ENCODE peak calls at places on chromosome 17, in six cellular contexts. One of them, this sample, is unnamed.

GRCh38 chr17:1312261-1312870 is 32.9 kb downstream of the TRARG1 start:
- DNase-seq in HT1080: no peak
- DNase-seq in NCI-H460: no peak
- DNase-seq in EL: no peak
- DNase-seq in HTR-8/SVneo: no peak
- DNase-seq in T-helper 1 cell: peak
- DNase-seq in this sample: no peak

GRCh38 chr17:16483021-16483645 is 8.9 kb downstream of the LRRC75A start:
- DNase-seq in HT1080: no peak
- DNase-seq in NCI-H460: no peak
- DNase-seq in EL: no peak
- DNase-seq in HTR-8/SVneo: no peak
- DNase-seq in T-helper 1 cell: no peak
- DNase-seq in this sample: no peak

GRCh38 chr17:44241104-44241503 is 21.6 kb upstream of the UBTF start:
- DNase-seq in HT1080: no peak
- DNase-seq in NCI-H460: no peak
- DNase-seq in EL: no peak
- DNase-seq in HTR-8/SVneo: no peak
- DNase-seq in T-helper 1 cell: no peak
- DNase-seq in this sample: no peak

GRCh38 chr17:35214631-35215273 is 20.6 kb upstream of the SLC35G3 start:
- DNase-seq in HT1080: no peak
- DNase-seq in NCI-H460: no peak
- DNase-seq in EL: no peak
- DNase-seq in HTR-8/SVneo: no peak
- DNase-seq in T-helper 1 cell: peak
- DNase-seq in this sample: no peak

GRCh38 chr17:3754066-3754457 is 30.4 kb downstream of the HASPIN start:
- DNase-seq in HT1080: no peak
- DNase-seq in NCI-H460: no peak
- DNase-seq in EL: no peak
- DNase-seq in HTR-8/SVneo: no peak
- DNase-seq in T-helper 1 cell: no peak
- DNase-seq in this sample: no peak

GRCh38 chr17:61429274-61429673 is 22.9 kb upstream of the TBX4 start:
- DNase-seq in HT1080: no peak
- DNase-seq in NCI-H460: no peak
- DNase-seq in EL: no peak
- DNase-seq in HTR-8/SVneo: no peak
- DNase-seq in T-helper 1 cell: no peak
- DNase-seq in this sample: no peak

GRCh38 chr17:63988741-63989621 is 9.2 kb upstream of the PRR29 start:
- DNase-seq in HT1080: no peak
- DNase-seq in NCI-H460: no peak
- DNase-seq in EL: no peak
- DNase-seq in HTR-8/SVneo: no peak
- DNase-seq in T-helper 1 cell: no peak
- DNase-seq in this sample: no peak

GRCh38 chr17:62652251-62653001 is 25.0 kb downstream of the MRC2 start:
- DNase-seq in HT1080: peak
- DNase-seq in NCI-H460: peak
- DNase-seq in EL: peak
- DNase-seq in HTR-8/SVneo: peak
- DNase-seq in T-helper 1 cell: peak
- DNase-seq in this sample: peak

GRCh38 chr17:81471804-81472456 is 40.7 kb downstream of the ACTG1 start:
- DNase-seq in HT1080: peak
- DNase-seq in NCI-H460: no peak
- DNase-seq in EL: peak
- DNase-seq in HTR-8/SVneo: peak
- DNase-seq in T-helper 1 cell: no peak
- DNase-seq in this sample: peak

GRCh38 chr17:41907185-41907556 is 11.6 kb downstream of the ACLY start:
- DNase-seq in HT1080: peak
- DNase-seq in NCI-H460: no peak
- DNase-seq in EL: peak
- DNase-seq in HTR-8/SVneo: no peak
- DNase-seq in T-helper 1 cell: no peak
- DNase-seq in this sample: peak

GRCh38 chr17:9284884-9285283 is 263.6 kb downstream of the NTN1 start:
- DNase-seq in HT1080: no peak
- DNase-seq in NCI-H460: no peak
- DNase-seq in EL: no peak
- DNase-seq in HTR-8/SVneo: no peak
- DNase-seq in T-helper 1 cell: no peak
- DNase-seq in this sample: no peak

GRCh38 chr17:77637807-77638182 is 320.7 kb upstream of the TNRC6C start:
- DNase-seq in HT1080: no peak
- DNase-seq in NCI-H460: no peak
- DNase-seq in EL: no peak
- DNase-seq in HTR-8/SVneo: no peak
- DNase-seq in T-helper 1 cell: no peak
- DNase-seq in this sample: no peak

GRCh38 chr17:37605813-37606505 is 3.3 kb downstream of the SYNRG start:
- DNase-seq in HT1080: no peak
- DNase-seq in NCI-H460: no peak
- DNase-seq in EL: peak
- DNase-seq in HTR-8/SVneo: no peak
- DNase-seq in T-helper 1 cell: peak
- DNase-seq in this sample: peak

GRCh38 chr17:14396542-14396941 is 95.7 kb downstream of the HS3ST3B1 start:
- DNase-seq in HT1080: peak
- DNase-seq in NCI-H460: no peak
- DNase-seq in EL: peak
- DNase-seq in HTR-8/SVneo: no peak
- DNase-seq in T-helper 1 cell: no peak
- DNase-seq in this sample: no peak

GRCh38 chr17:73698966-73699365 is 54.7 kb upstream of the SDK2 start:
- DNase-seq in HT1080: no peak
- DNase-seq in NCI-H460: no peak
- DNase-seq in EL: no peak
- DNase-seq in HTR-8/SVneo: no peak
- DNase-seq in T-helper 1 cell: no peak
- DNase-seq in this sample: no peak

GRCh38 chr17:61353615-61354014 is 46.0 kb upstream of the TBX2 start:
- DNase-seq in HT1080: no peak
- DNase-seq in NCI-H460: no peak
- DNase-seq in EL: no peak
- DNase-seq in HTR-8/SVneo: no peak
- DNase-seq in T-helper 1 cell: no peak
- DNase-seq in this sample: no peak

GRCh38 chr17:67475161-67475887 is 98.2 kb downstream of the PITPNC1 start:
- DNase-seq in HT1080: peak
- DNase-seq in NCI-H460: peak
- DNase-seq in EL: peak
- DNase-seq in HTR-8/SVneo: peak
- DNase-seq in T-helper 1 cell: peak
- DNase-seq in this sample: peak

GRCh38 chr17:31629696-31630470 is 229.2 kb downstream of the COPRS start:
- DNase-seq in HT1080: no peak
- DNase-seq in NCI-H460: no peak
- DNase-seq in EL: peak
- DNase-seq in HTR-8/SVneo: no peak
- DNase-seq in T-helper 1 cell: no peak
- DNase-seq in this sample: peak

GRCh38 chr17:4788807-4789700 is at the start of gene GLTPD2:
- DNase-seq in HT1080: no peak
- DNase-seq in NCI-H460: no peak
- DNase-seq in EL: no peak
- DNase-seq in HTR-8/SVneo: no peak
- DNase-seq in T-helper 1 cell: no peak
- DNase-seq in this sample: no peak

GRCh38 chr17:19270347-19270950 is 33.3 kb downstream of the EPN2 start:
- DNase-seq in HT1080: no peak
- DNase-seq in NCI-H460: no peak
- DNase-seq in EL: no peak
- DNase-seq in HTR-8/SVneo: no peak
- DNase-seq in T-helper 1 cell: no peak
- DNase-seq in this sample: no peak

GRCh38 chr17:81837641-81838040 is 2.8 kb upstream of the PPP1R27 start:
- DNase-seq in HT1080: no peak
- DNase-seq in NCI-H460: no peak
- DNase-seq in EL: peak
- DNase-seq in HTR-8/SVneo: no peak
- DNase-seq in T-helper 1 cell: no peak
- DNase-seq in this sample: no peak

GRCh38 chr17:32298721-32299578 is 33.3 kb downstream of the RHBDL3 start:
- DNase-seq in HT1080: no peak
- DNase-seq in NCI-H460: no peak
- DNase-seq in EL: no peak
- DNase-seq in HTR-8/SVneo: no peak
- DNase-seq in T-helper 1 cell: no peak
- DNase-seq in this sample: no peak

GRCh38 chr17:4594406-4595349 is 10.3 kb downstream of the SMTNL2 start:
- DNase-seq in HT1080: no peak
- DNase-seq in NCI-H460: no peak
- DNase-seq in EL: no peak
- DNase-seq in HTR-8/SVneo: no peak
- DNase-seq in T-helper 1 cell: peak
- DNase-seq in this sample: no peak

GRCh38 chr17:39096435-39097158 is 54.8 kb downstream of the PLXDC1 start:
- DNase-seq in HT1080: no peak
- DNase-seq in NCI-H460: no peak
- DNase-seq in EL: no peak
- DNase-seq in HTR-8/SVneo: no peak
- DNase-seq in T-helper 1 cell: peak
- DNase-seq in this sample: no peak

GRCh38 chr17:50778471-50778870 is 11.2 kb upstream of the ANKRD40CL start:
- DNase-seq in HT1080: no peak
- DNase-seq in NCI-H460: no peak
- DNase-seq in EL: no peak
- DNase-seq in HTR-8/SVneo: no peak
- DNase-seq in T-helper 1 cell: no peak
- DNase-seq in this sample: no peak

GRCh38 chr17:9331512-9332163 is 244.0 kb downstream of the STX8 start:
- DNase-seq in HT1080: no peak
- DNase-seq in NCI-H460: no peak
- DNase-seq in EL: no peak
- DNase-seq in HTR-8/SVneo: no peak
- DNase-seq in T-helper 1 cell: no peak
- DNase-seq in this sample: no peak

GRCh38 chr17:74186498-74186897 is 17.0 kb upstream of the RPL38 start:
- DNase-seq in HT1080: no peak
- DNase-seq in NCI-H460: no peak
- DNase-seq in EL: no peak
- DNase-seq in HTR-8/SVneo: no peak
- DNase-seq in T-helper 1 cell: no peak
- DNase-seq in this sample: no peak

GRCh38 chr17:77160032-77160876 is 19.5 kb downstream of the SEC14L1 start:
- DNase-seq in HT1080: no peak
- DNase-seq in NCI-H460: no peak
- DNase-seq in EL: no peak
- DNase-seq in HTR-8/SVneo: no peak
- DNase-seq in T-helper 1 cell: no peak
- DNase-seq in this sample: no peak

GRCh38 chr17:34414338-34414737 is 51.3 kb upstream of the CCL1 start:
- DNase-seq in HT1080: no peak
- DNase-seq in NCI-H460: no peak
- DNase-seq in EL: no peak
- DNase-seq in HTR-8/SVneo: no peak
- DNase-seq in T-helper 1 cell: no peak
- DNase-seq in this sample: no peak

GRCh38 chr17:77884967-77885641 is 73.4 kb upstream of the TNRC6C start:
- DNase-seq in HT1080: no peak
- DNase-seq in NCI-H460: no peak
- DNase-seq in EL: no peak
- DNase-seq in HTR-8/SVneo: no peak
- DNase-seq in T-helper 1 cell: no peak
- DNase-seq in this sample: no peak

GRCh38 chr17:29546085-29546484 is 20.8 kb downstream of the ABHD15 start:
- DNase-seq in HT1080: no peak
- DNase-seq in NCI-H460: no peak
- DNase-seq in EL: no peak
- DNase-seq in HTR-8/SVneo: no peak
- DNase-seq in T-helper 1 cell: no peak
- DNase-seq in this sample: no peak

This sample was measured in ELR.